ENCODE peak calls at places on chromosomes 1 and 21, in ten cellular contexts. One of them, this sample, is unnamed.

GRCh38 chr1:119725626-119726025 is 13.9 kb downstream of the PHGDH start:
- DNase-seq in spleen: no peak
- DNase-seq in GM13977: no peak
- DNase-seq in breast epithelium: no peak
- DNase-seq in SK-N-SH: no peak
- DNase-seq in natural killer cell: no peak
- DNase-seq in A549: no peak
- DNase-seq in psoas muscle: no peak
- DNase-seq in cardiac muscle cell: no peak
- DNase-seq in uterus: no peak
- DNase-seq in this sample: no peak

GRCh38 chr1:246837418-246838117 is 94.2 kb downstream of the AHCTF1 start:
- DNase-seq in spleen: no peak
- DNase-seq in GM13977: no peak
- DNase-seq in breast epithelium: no peak
- DNase-seq in SK-N-SH: no peak
- DNase-seq in natural killer cell: no peak
- DNase-seq in A549: no peak
- DNase-seq in psoas muscle: no peak
- DNase-seq in cardiac muscle cell: no peak
- DNase-seq in uterus: no peak
- DNase-seq in this sample: no peak

GRCh38 chr1:94709891-94710581 is 110.1 kb upstream of the SLC44A3 start:
- DNase-seq in spleen: no peak
- DNase-seq in GM13977: no peak
- DNase-seq in breast epithelium: no peak
- DNase-seq in SK-N-SH: no peak
- DNase-seq in natural killer cell: no peak
- DNase-seq in A549: no peak
- DNase-seq in psoas muscle: no peak
- DNase-seq in cardiac muscle cell: no peak
- DNase-seq in uterus: no peak
- DNase-seq in this sample: no peak

GRCh38 chr1:98143403-98143802 is 222.6 kb upstream of the DPYD start:
- DNase-seq in spleen: no peak
- DNase-seq in GM13977: no peak
- DNase-seq in breast epithelium: no peak
- DNase-seq in SK-N-SH: no peak
- DNase-seq in natural killer cell: no peak
- DNase-seq in A549: no peak
- DNase-seq in psoas muscle: no peak
- DNase-seq in cardiac muscle cell: no peak
- DNase-seq in uterus: no peak
- DNase-seq in this sample: no peak

GRCh38 chr1:223776075-223776814 is 63.9 kb downstream of the CAPN2 start:
- DNase-seq in spleen: no peak
- DNase-seq in GM13977: no peak
- DNase-seq in breast epithelium: no peak
- DNase-seq in SK-N-SH: no peak
- DNase-seq in natural killer cell: no peak
- DNase-seq in A549: no peak
- DNase-seq in psoas muscle: no peak
- DNase-seq in cardiac muscle cell: no peak
- DNase-seq in uterus: no peak
- DNase-seq in this sample: no peak

GRCh38 chr1:4700801-4701200 is 46.4 kb downstream of the AJAP1 start:
- DNase-seq in spleen: peak
- DNase-seq in GM13977: no peak
- DNase-seq in breast epithelium: no peak
- DNase-seq in SK-N-SH: no peak
- DNase-seq in natural killer cell: no peak
- DNase-seq in A549: no peak
- DNase-seq in psoas muscle: no peak
- DNase-seq in cardiac muscle cell: no peak
- DNase-seq in uterus: no peak
- DNase-seq in this sample: no peak

GRCh38 chr21:44487831-44488230 is 32.5 kb downstream of the LRRC3 start:
- DNase-seq in spleen: peak
- DNase-seq in GM13977: no peak
- DNase-seq in breast epithelium: no peak
- DNase-seq in SK-N-SH: no peak
- DNase-seq in natural killer cell: peak
- DNase-seq in A549: no peak
- DNase-seq in psoas muscle: no peak
- DNase-seq in cardiac muscle cell: no peak
- DNase-seq in uterus: no peak
- DNase-seq in this sample: no peak

GRCh38 chr21:41161428-41161827 is 6.5 kb upstream of the BACE2 start:
- DNase-seq in spleen: no peak
- DNase-seq in GM13977: no peak
- DNase-seq in breast epithelium: no peak
- DNase-seq in SK-N-SH: no peak
- DNase-seq in natural killer cell: no peak
- DNase-seq in A549: no peak
- DNase-seq in psoas muscle: no peak
- DNase-seq in cardiac muscle cell: no peak
- DNase-seq in uterus: no peak
- DNase-seq in this sample: no peak

GRCh38 chr1:194731025-194731424 is 1544.6 kb upstream of the B3GALT2 start:
- DNase-seq in spleen: no peak
- DNase-seq in GM13977: no peak
- DNase-seq in breast epithelium: no peak
- DNase-seq in SK-N-SH: no peak
- DNase-seq in natural killer cell: no peak
- DNase-seq in A549: no peak
- DNase-seq in psoas muscle: no peak
- DNase-seq in cardiac muscle cell: no peak
- DNase-seq in uterus: no peak
- DNase-seq in this sample: no peak

DNA sequence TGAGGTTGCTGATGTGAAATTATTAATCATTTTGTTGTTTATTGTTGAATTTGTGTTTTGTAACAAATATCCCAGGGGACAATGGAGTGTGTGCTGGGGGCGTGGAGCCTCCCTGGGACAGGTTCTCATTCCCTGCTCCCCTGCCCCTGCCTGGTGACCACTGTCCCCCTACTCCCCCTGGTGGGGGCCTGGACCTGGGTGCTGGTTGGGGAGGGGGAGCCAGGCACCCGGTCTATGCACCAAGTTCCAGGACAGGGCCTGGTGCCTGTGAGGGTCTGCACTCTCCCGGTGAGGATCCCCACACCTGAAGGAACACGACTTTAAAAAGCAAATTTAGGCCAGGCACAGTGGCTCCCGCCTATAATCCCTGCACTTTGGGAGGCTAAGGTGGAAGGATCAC is 42.4 kb downstream of the CHD5 start:
- DNase-seq in spleen: peak
- DNase-seq in GM13977: no peak
- DNase-seq in breast epithelium: no peak
- DNase-seq in SK-N-SH: no peak
- DNase-seq in natural killer cell: no peak
- DNase-seq in A549: no peak
- DNase-seq in psoas muscle: peak
- DNase-seq in cardiac muscle cell: no peak
- DNase-seq in uterus: no peak
- DNase-seq in this sample: no peak
- TF ChIP-seq CTCF in spleen: no peak
- TF ChIP-seq CTCF in GM13977: no peak
- TF ChIP-seq CTCF in breast epithelium: no peak
- TF ChIP-seq CTCF in SK-N-SH: no peak
- TF ChIP-seq CTCF in natural killer cell: no peak
- TF ChIP-seq CTCF in A549: no peak
- TF ChIP-seq CTCF in psoas muscle: no peak
- TF ChIP-seq CTCF in cardiac muscle cell: no peak
- TF ChIP-seq CTCF in uterus: no peak
- TF ChIP-seq CTCF in this sample: no peak

GRCh38 chr1:26190373-26190987 is at the start of gene CATSPER4:
- DNase-seq in spleen: no peak
- DNase-seq in GM13977: peak
- DNase-seq in breast epithelium: no peak
- DNase-seq in SK-N-SH: no peak
- DNase-seq in natural killer cell: no peak
- DNase-seq in A549: peak
- DNase-seq in psoas muscle: no peak
- DNase-seq in cardiac muscle cell: peak
- DNase-seq in uterus: no peak
- DNase-seq in this sample: no peak

GRCh38 chr1:26189331-26189730 is 1.1 kb upstream of the CATSPER4 start:
- DNase-seq in spleen: no peak
- DNase-seq in GM13977: no peak
- DNase-seq in breast epithelium: no peak
- DNase-seq in SK-N-SH: no peak
- DNase-seq in natural killer cell: no peak
- DNase-seq in A549: no peak
- DNase-seq in psoas muscle: no peak
- DNase-seq in cardiac muscle cell: no peak
- DNase-seq in uterus: no peak
- DNase-seq in this sample: no peak

GRCh38 chr1:26188477-26188876 is 1.9 kb upstream of the CATSPER4 start:
- DNase-seq in spleen: no peak
- DNase-seq in GM13977: no peak
- DNase-seq in breast epithelium: no peak
- DNase-seq in SK-N-SH: no peak
- DNase-seq in natural killer cell: no peak
- DNase-seq in A549: no peak
- DNase-seq in psoas muscle: no peak
- DNase-seq in cardiac muscle cell: no peak
- DNase-seq in uterus: no peak
- DNase-seq in this sample: no peak

GRCh38 chr1:26191739-26192138 is 1.3 kb downstream of the CATSPER4 start:
- DNase-seq in spleen: no peak
- DNase-seq in GM13977: peak
- DNase-seq in breast epithelium: no peak
- DNase-seq in SK-N-SH: no peak
- DNase-seq in natural killer cell: no peak
- DNase-seq in A549: no peak
- DNase-seq in psoas muscle: no peak
- DNase-seq in cardiac muscle cell: peak
- DNase-seq in uterus: no peak
- DNase-seq in this sample: no peak

DNA sequence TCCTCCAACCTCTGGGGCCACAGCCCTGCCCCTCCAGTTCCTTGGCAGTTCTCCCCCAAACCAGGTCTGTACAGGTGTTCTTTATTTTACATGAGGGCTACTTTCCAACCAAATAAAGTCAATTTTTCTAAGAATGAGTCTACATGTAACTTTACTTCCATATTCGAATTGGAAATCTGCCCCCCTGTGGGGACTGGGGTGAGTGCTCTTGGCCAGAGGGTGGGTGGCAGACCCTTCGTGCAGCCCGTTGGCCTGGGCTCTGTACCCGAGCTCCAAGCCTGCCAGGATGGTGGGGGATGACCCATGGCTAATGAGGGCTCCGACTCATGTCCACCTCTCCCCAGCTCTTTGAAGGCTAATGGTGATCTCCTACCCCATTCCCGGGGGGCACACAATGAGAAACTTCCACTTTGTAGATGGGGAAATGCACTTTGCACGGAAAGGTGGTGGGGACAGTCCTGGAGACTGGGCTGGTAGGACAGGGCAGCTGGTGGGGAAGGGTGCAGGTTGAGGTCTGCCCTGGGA is 589 bp upstream of the CATSPER4 start:
- DNase-seq in spleen: no peak
- DNase-seq in GM13977: no peak
- DNase-seq in breast epithelium: no peak
- DNase-seq in SK-N-SH: no peak
- DNase-seq in natural killer cell: no peak
- DNase-seq in A549: no peak
- DNase-seq in psoas muscle: no peak
- DNase-seq in cardiac muscle cell: no peak
- DNase-seq in uterus: no peak
- DNase-seq in this sample: no peak
- TF ChIP-seq CTCF in spleen: no peak
- TF ChIP-seq CTCF in GM13977: no peak
- TF ChIP-seq CTCF in breast epithelium: no peak
- TF ChIP-seq CTCF in SK-N-SH: peak
- TF ChIP-seq CTCF in natural killer cell: no peak
- TF ChIP-seq CTCF in A549: no peak
- TF ChIP-seq CTCF in psoas muscle: no peak
- TF ChIP-seq CTCF in cardiac muscle cell: no peak
- TF ChIP-seq CTCF in uterus: no peak
- TF ChIP-seq CTCF in this sample: no peak

GRCh38 chr1:196355206-196355786 is 252.9 kb downstream of the KCNT2 start:
- DNase-seq in spleen: no peak
- DNase-seq in GM13977: no peak
- DNase-seq in breast epithelium: no peak
- DNase-seq in SK-N-SH: peak
- DNase-seq in natural killer cell: no peak
- DNase-seq in A549: peak
- DNase-seq in psoas muscle: no peak
- DNase-seq in cardiac muscle cell: peak
- DNase-seq in uterus: no peak
- DNase-seq in this sample: no peak
- TF ChIP-seq CTCF in spleen: no peak
- TF ChIP-seq CTCF in GM13977: no peak
- TF ChIP-seq CTCF in breast epithelium: peak
- TF ChIP-seq CTCF in SK-N-SH: peak
- TF ChIP-seq CTCF in natural killer cell: no peak
- TF ChIP-seq CTCF in A549: peak
- TF ChIP-seq CTCF in psoas muscle: peak
- TF ChIP-seq CTCF in cardiac muscle cell: peak
- TF ChIP-seq CTCF in uterus: peak
- TF ChIP-seq CTCF in this sample: no peak

GRCh38 chr1:53329183-53329544 is 1.3 kb upstream of the LRP8 start:
- DNase-seq in spleen: peak
- DNase-seq in GM13977: no peak
- DNase-seq in breast epithelium: no peak
- DNase-seq in SK-N-SH: no peak
- DNase-seq in natural killer cell: no peak
- DNase-seq in A549: no peak
- DNase-seq in psoas muscle: no peak
- DNase-seq in cardiac muscle cell: no peak
- DNase-seq in uterus: no peak
- DNase-seq in this sample: no peak

GRCh38 chr1:53327183-53327941 is 508 bp downstream of the LRP8 start:
- DNase-seq in spleen: peak
- DNase-seq in GM13977: peak
- DNase-seq in breast epithelium: no peak
- DNase-seq in SK-N-SH: peak
- DNase-seq in natural killer cell: peak
- DNase-seq in A549: peak
- DNase-seq in psoas muscle: peak
- DNase-seq in cardiac muscle cell: peak
- DNase-seq in uterus: no peak
- DNase-seq in this sample: no peak

GRCh38 chr1:53326598-53327182 is 1.2 kb downstream of the LRP8 start:
- DNase-seq in spleen: peak
- DNase-seq in GM13977: peak
- DNase-seq in breast epithelium: no peak
- DNase-seq in SK-N-SH: peak
- DNase-seq in natural killer cell: peak
- DNase-seq in A549: peak
- DNase-seq in psoas muscle: peak
- DNase-seq in cardiac muscle cell: peak
- DNase-seq in uterus: no peak
- DNase-seq in this sample: no peak

GRCh38 chr1:53328009-53328489 is at the start of gene LRP8:
- DNase-seq in spleen: peak
- DNase-seq in GM13977: peak
- DNase-seq in breast epithelium: no peak
- DNase-seq in SK-N-SH: peak
- DNase-seq in natural killer cell: peak
- DNase-seq in A549: peak
- DNase-seq in psoas muscle: peak
- DNase-seq in cardiac muscle cell: peak
- DNase-seq in uterus: peak
- DNase-seq in this sample: peak

GRCh38 chr1:53328490-53329182 is 766 bp upstream of the LRP8 start:
- DNase-seq in spleen: peak
- DNase-seq in GM13977: no peak
- DNase-seq in breast epithelium: no peak
- DNase-seq in SK-N-SH: peak
- DNase-seq in natural killer cell: no peak
- DNase-seq in A549: no peak
- DNase-seq in psoas muscle: peak
- DNase-seq in cardiac muscle cell: no peak
- DNase-seq in uterus: no peak
- DNase-seq in this sample: no peak
- TF ChIP-seq CTCF in spleen: peak
- TF ChIP-seq CTCF in GM13977: peak
- TF ChIP-seq CTCF in breast epithelium: no peak
- TF ChIP-seq CTCF in SK-N-SH: no peak
- TF ChIP-seq CTCF in natural killer cell: no peak
- TF ChIP-seq CTCF in A549: no peak
- TF ChIP-seq CTCF in psoas muscle: no peak
- TF ChIP-seq CTCF in cardiac muscle cell: no peak
- TF ChIP-seq CTCF in uterus: no peak
- TF ChIP-seq CTCF in this sample: no peak